ENCODE peak calls at places on chromosomes 1 and 21, in seven cellular contexts. K is IMR-90, D is mesenchymal stem cell, M is H1, F is H9, Z is neuronal stem cell, I is trophoblast cell. R is an unnamed sample.
A peak's percentile ranks its signal among the peaks of the same experiment; 100 is the strongest.

GRCh38 chr1:59223943-59224639 is 72.8 kb upstream of the FGGY start:
- DNase-seq in I (no peak), Z (no peak), K (peak; percentile 20), F (no peak), D (no peak), M (no peak), R (peak; percentile 51)

GRCh38 chr21:28899744-28900143 is 92.9 kb downstream of the LTN1 start:
- DNase-seq in M (no peak), D (peak; percentile 19), F (no peak), K (peak; percentile 78), Z (no peak), I (no peak), R (no peak)

GRCh38 chr1:3229081-3229725 is 160.2 kb downstream of the PRDM16 start:
- DNase-seq in I (no peak), F (no peak), M (no peak), Z (no peak), D (no peak), K (no peak), R (no peak)

GRCh38 chr1:12513176-12513575 is 104.8 kb downstream of the DHRS3 start:
- DNase-seq in D (no peak), K (no peak), F (no peak), M (no peak), Z (no peak), I (no peak), R (no peak)

GRCh38 chr1:36638268-36638667 is 155.6 kb upstream of the CSF3R start:
- DNase-seq in F (no peak), K (peak; percentile 55), D (no peak), M (no peak), Z (no peak), I (peak; percentile 37), R (no peak)

GRCh38 chr1:236800002-236800620 is 5.0 kb downstream of the MTR start:
- DNase-seq in M (no peak), K (peak; percentile 24), F (no peak), D (no peak), I (no peak), Z (no peak), R (no peak)

GRCh38 chr1:22376976-22377375 is 74.7 kb upstream of the ZBTB40 start:
- DNase-seq in M (no peak), I (no peak), K (no peak), F (no peak), Z (no peak), D (peak; percentile 5), R (no peak)

GRCh38 chr1:235648954-235649721 is 446 bp downstream of the GNG4 start:
- DNase-seq in I (peak; percentile 32), Z (peak; percentile 71), K (peak; percentile 67), M (no peak), D (peak; percentile 76), F (peak; percentile 79), R (peak; percentile 87)

GRCh38 chr1:37441490-37441889 is 32.9 kb upstream of the ZC3H12A start:
- DNase-seq in K (no peak), Z (no peak), D (no peak), F (no peak), M (no peak), I (no peak), R (no peak)

GRCh38 chr1:68103006-68103545 is 52.6 kb upstream of the DIRAS3 start:
- DNase-seq in I (no peak), K (no peak), Z (no peak), M (no peak), D (no peak), F (no peak), R (no peak)

GRCh38 chr1:197362871-197363270 is 94.8 kb downstream of the CRB1 start:
- DNase-seq in I (no peak), K (no peak), F (no peak), Z (no peak), M (no peak), D (no peak), R (no peak)

GRCh38 chr1:225878282-225878681 is 3.9 kb downstream of the TMEM63A start:
- DNase-seq in D (no peak), M (no peak), I (no peak), K (no peak), Z (no peak), F (no peak), R (no peak)

GRCh38 chr1:228417471-228418203 is 976 bp upstream of the TRIM17 start:
- DNase-seq in F (no peak), Z (no peak), K (no peak), I (peak; percentile 80), M (no peak), D (no peak), R (peak; percentile 61)

GRCh38 chr1:214574598-214575411 is 23.4 kb upstream of the PTPN14 start:
- DNase-seq in K (no peak), I (peak; percentile 30), F (no peak), M (no peak), Z (no peak), D (no peak), R (no peak)

GRCh38 chr1:21764615-21765423 is 18.1 kb downstream of the USP48 start:
- DNase-seq in M (no peak), F (no peak), I (no peak), K (peak; percentile 83), Z (peak; percentile 1), D (peak; percentile 49), R (peak; percentile 96)

GRCh38 chr1:8343464-8344001 is 25.6 kb downstream of the SLC45A1 start:
- DNase-seq in I (peak; percentile 79), K (peak; percentile 98), Z (no peak), D (peak; percentile 96), M (no peak), F (peak; percentile 26), R (no peak)

GRCh38 chr1:33500547-33500946 is 28.1 kb downstream of the ZSCAN20 start:
- DNase-seq in I (no peak), D (no peak), K (no peak), Z (no peak), M (no peak), F (no peak), R (peak; percentile 16)

GRCh38 chr1:201769966-201770365 is 59.0 kb upstream of the IPO9 start:
- DNase-seq in M (no peak), Z (no peak), F (no peak), I (no peak), K (peak; percentile 81), D (peak; percentile 66), R (no peak)

GRCh38 chr1:154481058-154481457 is 21.0 kb upstream of the TDRD10 start:
- DNase-seq in F (no peak), M (no peak), D (no peak), Z (peak; percentile 42), I (no peak), K (no peak), R (peak; percentile 72)

GRCh38 chr1:109796484-109797305 is 33.0 kb upstream of the EPS8L3 start:
- DNase-seq in M (no peak), K (peak; percentile 55), I (no peak), Z (no peak), D (peak; percentile 54), F (no peak), R (no peak)

GRCh38 chr1:227757781-227758180 is 22.5 kb downstream of the SNAP47 start:
- DNase-seq in F (no peak), D (no peak), I (no peak), Z (no peak), M (no peak), K (peak; percentile 37), R (no peak)

GRCh38 chr1:167935252-167936067 is 1.0 kb upstream of the DCAF6 start:
- DNase-seq in Z (no peak), K (peak; percentile 36), F (no peak), M (no peak), D (peak; percentile 62), I (peak; percentile 47), R (peak; percentile 82)

GRCh38 chr1:231021540-231022031 is 18.5 kb downstream of the FAM89A start:
- DNase-seq in Z (no peak), D (peak; percentile 92), M (no peak), F (no peak), I (peak; percentile 66), K (peak; percentile 46), R (no peak)

GRCh38 chr21:39788383-39788782 is 43.4 kb downstream of the IGSF5 start:
- DNase-seq in D (peak; percentile 9), K (peak; percentile 12), Z (peak; percentile 77), F (peak; percentile 86), M (peak; percentile 34), I (peak; percentile 95), R (peak; percentile 86)

GRCh38 chr1:160830321-160831153 is 32.1 kb downstream of the CD244 start:
- DNase-seq in I (peak; percentile 71), M (no peak), D (peak; percentile 42), K (peak; percentile 18), Z (peak; percentile 60), F (peak; percentile 83), R (peak; percentile 90)

GRCh38 chr21:32719085-32719484 is 8.7 kb downstream of the SYNJ1 start:
- DNase-seq in Z (no peak), D (no peak), K (no peak), I (peak; percentile 69), M (no peak), F (no peak), R (no peak)
- H2BK5ac ChIP-seq in Z (no peak overlapping the region), D (no peak overlapping the region), K (no peak overlapping the region), I (no peak overlapping the region), M (no peak overlapping the region), F (no peak overlapping the region), R (no peak overlapping the region)

DNA sequence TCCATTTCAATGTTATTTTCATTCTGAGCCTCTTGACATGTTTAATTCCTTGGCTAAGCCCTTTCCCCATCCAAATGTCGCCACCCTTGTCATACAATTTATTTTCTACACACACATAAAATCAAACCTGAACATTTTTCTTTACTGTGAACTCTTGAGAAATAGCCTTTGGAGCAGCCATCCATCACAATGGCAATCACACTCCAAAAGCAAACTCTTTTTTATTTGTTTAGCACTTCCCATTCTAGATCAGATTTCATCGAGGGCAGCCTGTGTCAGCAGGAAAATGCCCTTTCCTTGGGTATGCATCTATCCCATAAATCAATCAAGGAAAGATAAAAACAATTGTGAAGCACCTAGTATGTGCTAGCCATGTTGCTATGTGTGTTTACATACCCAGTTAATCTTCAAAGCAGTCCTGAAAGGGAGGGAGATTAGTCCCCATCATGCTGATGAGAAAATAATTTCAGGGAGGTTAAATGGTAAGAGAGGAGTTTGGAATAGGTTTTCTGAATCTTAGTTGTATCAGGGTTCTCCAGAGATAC is 484.1 kb upstream of the USP24 start:
- DNase-seq in Z (no peak), I (no peak), D (no peak), F (no peak), K (no peak), M (no peak), R (no peak)
- H2AK5ac ChIP-seq in Z (no peak overlapping the region), I (peak overlapping the region; percentile 69), D (no peak overlapping the region), F (no peak overlapping the region), K (peak overlapping the region; percentile 3), M (no peak overlapping the region), R (no peak overlapping the region)

GRCh38 chr1:28037946-28038345 is 50.5 kb downstream of the EYA3 start:
- DNase-seq in K (no peak), Z (no peak), I (peak; percentile 83), F (no peak), M (no peak), D (no peak), R (no peak)
- H3K9ac ChIP-seq in K (no peak overlapping the region), Z (no peak overlapping the region), I (no peak overlapping the region), F (no peak overlapping the region), M (no peak overlapping the region), D (no peak overlapping the region), R (no peak overlapping the region)

DNA sequence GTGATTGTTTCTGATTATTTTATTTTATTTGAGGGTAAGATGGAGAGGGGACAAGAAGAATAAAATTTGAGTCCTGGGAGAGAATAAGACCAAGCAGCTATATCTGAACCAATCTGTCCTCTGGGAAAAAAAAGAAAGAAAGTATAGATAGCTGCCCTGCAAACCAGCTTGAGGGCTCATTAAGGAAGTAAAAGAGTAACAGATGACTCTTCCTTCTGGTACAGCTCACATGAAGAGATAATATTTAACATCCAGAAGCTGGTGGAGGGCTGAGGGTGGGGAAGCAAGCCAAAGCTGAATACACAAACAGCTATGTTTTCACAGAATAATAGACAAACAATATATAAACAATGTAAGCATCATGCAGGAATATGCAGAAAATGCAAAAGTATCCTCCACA is 47.0 kb upstream of the RASAL2 start:
- DNase-seq in Z (no peak), F (no peak), M (no peak), D (no peak), K (no peak), I (no peak), R (no peak)
- H2BK5ac ChIP-seq in Z (no peak overlapping the region), F (no peak overlapping the region), M (no peak overlapping the region), D (no peak overlapping the region), K (no peak overlapping the region), I (no peak overlapping the region), R (no peak overlapping the region)